ENCODE peak calls at places on chromosomes 6 and 20, in five cellular contexts. L is effector memory CD8-positive, alpha-beta T cell; H is activated naive CD8-positive, alpha-beta T cell treated with anti-CD3 and anti-CD28 coated beads for 36 hours; W is NCI-H1092; K is amniotic epithelial cell. Q is an unnamed sample.

GRCh38 chr6:35400901-35401311 is 51.2 kb upstream of the FANCE start:
- DNase-seq in L (no peak), H (no peak), W (no peak), K (no peak), Q (no peak)

GRCh38 chr20:61806995-61807394 is 258.7 kb downstream of the TAF4 start:
- DNase-seq in L (no peak), H (no peak), W (no peak), K (no peak), Q (no peak)

GRCh38 chr6:21931641-21932335 is 338.2 kb downstream of the SOX4 start:
- DNase-seq in L (no peak), H (no peak), W (no peak), K (peak), Q (no peak)

GRCh38 chr20:17399303-17399985 is 131.7 kb downstream of the BFSP1 start:
- DNase-seq in L (no peak), H (no peak), W (no peak), K (no peak), Q (no peak)

GRCh38 chr6:35808688-35809087 is 3.5 kb downstream of the LHFPL5 start:
- DNase-seq in L (no peak), H (no peak), W (peak), K (no peak), Q (no peak)

GRCh38 chr6:31396422-31397152 is 6.8 kb upstream of the MICA start:
- DNase-seq in L (peak), H (peak), W (peak), K (peak), Q (peak)

GRCh38 chr20:58111340-58112016 is 117.0 kb downstream of the ANKRD60 start:
- DNase-seq in L (no peak), H (no peak), W (no peak), K (no peak), Q (no peak)

GRCh38 chr6:154830771-154831170 is 97.6 kb downstream of the SCAF8 start:
- DNase-seq in L (no peak), H (no peak), W (no peak), K (no peak), Q (no peak)

GRCh38 chr6:91852232-91852631 is 1265.4 kb upstream of the MAP3K7 start:
- DNase-seq in L (no peak), H (no peak), W (no peak), K (no peak), Q (no peak)